ENCODE peak calls at places on chromosome 3, in ten cellular contexts. N is NCI-H2081; E is GF-D8; U is left cardiac atrium; F is H54; O is activated T-cell treated with anti-CD3 and anti-CD28 coated beads for 24 hours; R is GM19239; Y is T47D; Z is NAMALWA; J is effector CD4-positive, alpha-beta T cell. T is an unnamed sample.

GRCh38 chr3:153601422-153601853 is 439.4 kb downstream of the RAP2B start:
- DNase-seq in F (no peak), Z (no peak), U (no peak), Y (no peak), E (no peak), N (no peak), O (no peak), R (no peak), J (no peak), T (no peak)

GRCh38 chr3:143445118-143445517 is 325.5 kb downstream of the CHST2 start:
- DNase-seq in R (no peak), J (no peak), E (no peak), N (no peak), F (no peak), Y (no peak), Z (no peak), U (no peak), O (no peak), T (no peak)

GRCh38 chr3:12363397-12364195 is 74.7 kb downstream of the PPARG start:
- DNase-seq in N (no peak), Y (no peak), F (no peak), E (no peak), O (no peak), Z (no peak), R (no peak), U (no peak), J (no peak), T (no peak)

GRCh38 chr3:44827196-44827595 is 34.5 kb upstream of the TMEM42 start:
- DNase-seq in O (no peak), N (no peak), E (no peak), U (no peak), F (no peak), J (no peak), R (no peak), Y (no peak), Z (no peak), T (no peak)

GRCh38 chr3:129783470-129783869 is 110.0 kb downstream of the TMCC1 start:
- DNase-seq in Y (no peak), E (no peak), N (no peak), J (no peak), F (no peak), O (no peak), U (no peak), R (no peak), Z (no peak), T (no peak)

GRCh38 chr3:185075547-185075946 is 77.3 kb downstream of the C3orf70 start:
- DNase-seq in Z (no peak), O (no peak), Y (no peak), R (no peak), U (no peak), N (no peak), E (no peak), J (no peak), F (no peak), T (no peak)

GRCh38 chr3:47108546-47108945 is 55.4 kb downstream of the SETD2 start:
- DNase-seq in Y (no peak), N (no peak), J (no peak), U (no peak), O (no peak), F (no peak), R (no peak), Z (no peak), E (no peak), T (no peak)

GRCh38 chr3:154775821-154776548 is 304.1 kb upstream of the MME start:
- DNase-seq in J (no peak), F (no peak), O (no peak), Y (no peak), N (no peak), R (no peak), U (no peak), E (no peak), Z (no peak), T (no peak)

GRCh38 chr3:180383332-180384020 is 218.5 kb upstream of the TTC14 start:
- DNase-seq in Z (no peak), F (no peak), J (no peak), N (no peak), U (no peak), R (no peak), Y (peak), O (no peak), E (no peak), T (no peak)

GRCh38 chr3:173617490-173617889 is 219.9 kb downstream of the NLGN1 start:
- DNase-seq in U (peak), E (no peak), Y (no peak), R (no peak), N (peak), F (no peak), O (no peak), Z (no peak), J (no peak), T (no peak)

GRCh38 chr3:191331443-191331842 is 1.1 kb upstream of the UTS2B start:
- DNase-seq in R (no peak), F (no peak), U (no peak), Z (no peak), N (no peak), E (no peak), O (no peak), J (no peak), Y (no peak), T (no peak)

GRCh38 chr3:113717308-113717707 is 20.9 kb upstream of the USF3 start:
- DNase-seq in J (no peak), Y (no peak), F (no peak), R (no peak), Z (no peak), N (no peak), O (no peak), E (no peak), U (no peak), T (no peak)

GRCh38 chr3:145006291-145006690 is 1034.7 kb downstream of the DIPK2A start:
- DNase-seq in U (no peak), R (no peak), E (no peak), Y (no peak), F (no peak), J (no peak), N (no peak), O (no peak), Z (no peak), T (no peak)

GRCh38 chr3:21839592-21839991 is 88.6 kb upstream of the ZNF385D start:
- DNase-seq in O (no peak), Y (no peak), N (no peak), R (no peak), Z (peak), J (no peak), U (peak), F (peak), E (no peak), T (no peak)

GRCh38 chr3:79032686-79033318 is 735.0 kb downstream of the ROBO1 start:
- DNase-seq in O (no peak), N (peak), F (no peak), Z (peak), J (no peak), Y (peak), R (no peak), U (no peak), E (no peak), T (peak)

GRCh38 chr3:18127181-18127863 is 297.8 kb downstream of the SATB1 start:
- DNase-seq in U (no peak), E (peak), O (no peak), Y (peak), R (no peak), N (no peak), J (no peak), F (no peak), Z (peak), T (no peak)

GRCh38 chr3:96813134-96813819 is 1.1 kb upstream of the EPHA6 start:
- DNase-seq in E (no peak), Y (peak), F (peak), N (peak), R (peak), O (peak), J (no peak), U (peak), Z (no peak), T (peak)